ENCODE peak calls at places on chromosomes 1 and 21, in nine cellular contexts. L, P, I, X, H, A, Y, Z and F are unnamed samples.

GRCh38 chr1:14924455-14925325 is 228.9 kb upstream of the TMEM51 start:
- DNase-seq in L (no peak), P (peak), I (peak), X (peak), H (peak), A (peak), Y (no peak), Z (no peak), F (peak)

GRCh38 chr1:4018721-4019521 is 118.8 kb upstream of the C1orf174 start:
- DNase-seq in L (no peak), P (no peak), I (no peak), X (no peak), H (no peak), A (no peak), Y (no peak), Z (no peak), F (no peak)

GRCh38 chr1:178690496-178690895 is 34.5 kb upstream of the RALGPS2 start:
- DNase-seq in L (no peak), P (no peak), I (no peak), X (no peak), H (no peak), A (no peak), Y (no peak), Z (no peak), F (no peak)

GRCh38 chr1:184759651-184760050 is 5.0 kb upstream of the EDEM3 start:
- DNase-seq in L (no peak), P (no peak), I (no peak), X (no peak), H (no peak), A (no peak), Y (no peak), Z (no peak), F (no peak)

GRCh38 chr1:18197299-18197698 is 89.7 kb downstream of the IGSF21 start:
- DNase-seq in L (no peak), P (no peak), I (no peak), X (no peak), H (no peak), A (no peak), Y (no peak), Z (no peak), F (no peak)

GRCh38 chr1:2411801-2412394 is 466 bp downstream of the PEX10 start:
- DNase-seq in L (no peak), P (no peak), I (peak), X (no peak), H (peak), A (no peak), Y (no peak), Z (peak), F (no peak)

GRCh38 chr1:210711825-210712224 is 383.1 kb downstream of the HHAT start:
- DNase-seq in L (no peak), P (no peak), I (no peak), X (no peak), H (no peak), A (no peak), Y (no peak), Z (no peak), F (no peak)

GRCh38 chr21:10521091-10521598 is at the start of gene TPTE:
- DNase-seq in L (no peak), P (no peak), I (no peak), X (no peak), H (peak), A (no peak), Y (no peak), Z (no peak), F (no peak)

GRCh38 chr1:10909697-10910489 is 102.6 kb upstream of the TARDBP start:
- DNase-seq in L (peak), P (peak), I (peak), X (peak), H (peak), A (peak), Y (no peak), Z (peak), F (peak)

GRCh38 chr21:25186278-25186677 is 421.0 kb downstream of the MRPL39 start:
- DNase-seq in L (no peak), P (no peak), I (no peak), X (no peak), H (no peak), A (no peak), Y (no peak), Z (no peak), F (no peak)

GRCh38 chr1:31785020-31785946 is 21.1 kb upstream of the ADGRB2 start:
- DNase-seq in L (no peak), P (no peak), I (no peak), X (no peak), H (peak), A (no peak), Y (no peak), Z (peak), F (peak)

GRCh38 chr1:72100766-72101165 is 181.6 kb downstream of the NEGR1 start:
- DNase-seq in L (no peak), P (no peak), I (no peak), X (no peak), H (no peak), A (peak), Y (no peak), Z (no peak), F (no peak)

GRCh38 chr1:119008483-119009299 is 20.5 kb upstream of the TBX15 start:
- DNase-seq in L (no peak), P (peak), I (peak), X (peak), H (no peak), A (peak), Y (peak), Z (no peak), F (no peak)

GRCh38 chr1:47424336-47424982 is 8.4 kb downstream of the FOXE3 start:
- DNase-seq in L (no peak), P (no peak), I (peak), X (peak), H (no peak), A (peak), Y (peak), Z (no peak), F (no peak)

GRCh38 chr1:205122489-205122882 is 708 bp upstream of the RBBP5 start:
- DNase-seq in L (no peak), P (no peak), I (no peak), X (no peak), H (no peak), A (no peak), Y (no peak), Z (no peak), F (no peak)

GRCh38 chr1:29488794-29489309 is 252.5 kb downstream of the PTPRU start:
- DNase-seq in L (no peak), P (no peak), I (no peak), X (no peak), H (no peak), A (no peak), Y (no peak), Z (no peak), F (no peak)

GRCh38 chr1:71228236-71228635 is 147.4 kb upstream of the ZRANB2 start:
- DNase-seq in L (no peak), P (no peak), I (no peak), X (no peak), H (no peak), A (no peak), Y (no peak), Z (no peak), F (no peak)

GRCh38 chr1:200369706-200370105 is 40.1 kb downstream of the ZNF281 start:
- DNase-seq in L (no peak), P (no peak), I (no peak), X (no peak), H (no peak), A (no peak), Y (no peak), Z (no peak), F (no peak)

GRCh38 chr21:33047231-33047630 is 21.5 kb downstream of the OLIG2 start:
- DNase-seq in L (no peak), P (no peak), I (no peak), X (no peak), H (no peak), A (no peak), Y (no peak), Z (no peak), F (no peak)

GRCh38 chr1:19336543-19336942 is 24.4 kb downstream of the SLC66A1 start:
- DNase-seq in L (no peak), P (no peak), I (no peak), X (peak), H (no peak), A (no peak), Y (no peak), Z (no peak), F (no peak)

GRCh38 chr1:47002211-47002610 is 21.3 kb upstream of the CYP4X1 start:
- DNase-seq in L (no peak), P (no peak), I (no peak), X (no peak), H (no peak), A (no peak), Y (no peak), Z (no peak), F (no peak)

GRCh38 chr1:181050922-181051321 is 17.1 kb downstream of the MR1 start:
- DNase-seq in L (no peak), P (no peak), I (no peak), X (no peak), H (no peak), A (no peak), Y (no peak), Z (no peak), F (no peak)

GRCh38 chr1:6301526-6301925 is 40.6 kb upstream of the GPR153 start:
- DNase-seq in L (no peak), P (no peak), I (no peak), X (no peak), H (no peak), A (no peak), Y (no peak), Z (no peak), F (no peak)

GRCh38 chr1:228494391-228494790 is 7.2 kb downstream of the RNF187 start:
- DNase-seq in L (no peak), P (no peak), I (no peak), X (no peak), H (no peak), A (no peak), Y (no peak), Z (no peak), F (no peak)

GRCh38 chr1:63893976-63894375 is 120.2 kb downstream of the ROR1 start:
- DNase-seq in L (no peak), P (no peak), I (no peak), X (no peak), H (no peak), A (no peak), Y (no peak), Z (no peak), F (no peak)

GRCh38 chr1:66980745-66981367 is 56.1 kb downstream of the MIER1 start:
- DNase-seq in L (no peak), P (no peak), I (no peak), X (no peak), H (no peak), A (no peak), Y (no peak), Z (no peak), F (no peak)

GRCh38 chr1:33050221-33051076 is 13.8 kb upstream of the AK2 start:
- DNase-seq in L (no peak), P (no peak), I (no peak), X (no peak), H (no peak), A (no peak), Y (peak), Z (no peak), F (no peak)

GRCh38 chr1:3037281-3038040 is 16.2 kb downstream of the ACTRT2 start:
- DNase-seq in L (no peak), P (no peak), I (no peak), X (no peak), H (no peak), A (no peak), Y (no peak), Z (no peak), F (peak)

GRCh38 chr1:48084826-48085225 is 87.6 kb upstream of the TRABD2B start:
- DNase-seq in L (no peak), P (no peak), I (no peak), X (no peak), H (no peak), A (no peak), Y (no peak), Z (no peak), F (no peak)

GRCh38 chr1:162151900-162152829 is 82.7 kb downstream of the NOS1AP start:
- DNase-seq in L (no peak), P (peak), I (no peak), X (no peak), H (no peak), A (no peak), Y (no peak), Z (no peak), F (no peak)

GRCh38 chr1:94047914-94048313 is 73.0 kb downstream of the ABCA4 start:
- DNase-seq in L (no peak), P (no peak), I (no peak), X (no peak), H (no peak), A (no peak), Y (no peak), Z (no peak), F (no peak)

GRCh38 chr1:229888561-229889001 is 178.5 kb upstream of the GALNT2 start:
- DNase-seq in L (no peak), P (no peak), I (no peak), X (no peak), H (no peak), A (no peak), Y (no peak), Z (no peak), F (no peak)

GRCh38 chr1:81832573-81832972 is 31.8 kb downstream of the ADGRL2 start:
- DNase-seq in L (no peak), P (no peak), I (no peak), X (no peak), H (no peak), A (peak), Y (peak), Z (no peak), F (no peak)

GRCh38 chr1:13823126-13823880 is 123.3 kb downstream of the PRDM2 start:
- DNase-seq in L (no peak), P (no peak), I (no peak), X (no peak), H (no peak), A (no peak), Y (no peak), Z (no peak), F (no peak)

GRCh38 chr1:170853867-170854266 is 81.5 kb upstream of the MROH9 start:
- DNase-seq in L (no peak), P (no peak), I (no peak), X (no peak), H (no peak), A (no peak), Y (no peak), Z (no peak), F (no peak)

GRCh38 chr1:15939181-15940109 is 36.5 kb downstream of the ZBTB17 start:
- DNase-seq in L (no peak), P (no peak), I (no peak), X (peak), H (no peak), A (no peak), Y (no peak), Z (no peak), F (peak)

GRCh38 chr1:79259390-79260336 is 253.1 kb upstream of the ADGRL4 start:
- DNase-seq in L (no peak), P (peak), I (peak), X (no peak), H (no peak), A (peak), Y (peak), Z (no peak), F (no peak)

GRCh38 chr1:41733725-41734124 is 185.0 kb downstream of the HIVEP3 start:
- DNase-seq in L (no peak), P (no peak), I (no peak), X (no peak), H (no peak), A (no peak), Y (no peak), Z (no peak), F (no peak)

GRCh38 chr1:75954594-75954993 is 22.4 kb upstream of the ASB17 start:
- DNase-seq in L (no peak), P (no peak), I (no peak), X (no peak), H (no peak), A (no peak), Y (no peak), Z (no peak), F (no peak)

GRCh38 chr1:79422726-79423125 is 416.2 kb upstream of the ADGRL4 start:
- DNase-seq in L (no peak), P (no peak), I (no peak), X (no peak), H (no peak), A (no peak), Y (no peak), Z (no peak), F (no peak)